ENCODE peak calls at places on chromosomes 5 and 9, in ten cellular contexts. One of them, this sample, is unnamed.

GRCh38 chr5:57012511-57012910 is 60.6 kb upstream of the MIER3 start:
- DNase-seq in mammary epithelial cell: no peak
- DNase-seq in IMR-90: no peak
- DNase-seq in left ventricle myocardium inferior: no peak
- DNase-seq in fibroblast of lung: no peak
- DNase-seq in Panc1: no peak
- DNase-seq in mucosa of descending colon: no peak
- DNase-seq in neural progenitor cell: no peak
- DNase-seq in body of pancreas: no peak
- DNase-seq in kidney: no peak
- DNase-seq in this sample: no peak

GRCh38 chr5:169094586-169095409 is 206.1 kb downstream of the SLIT3 start:
- DNase-seq in Panc1: no peak
- DNase-seq in mammary epithelial cell: peak
- DNase-seq in body of pancreas: no peak
- DNase-seq in left ventricle myocardium inferior: no peak
- DNase-seq in IMR-90: peak
- DNase-seq in mucosa of descending colon: no peak
- DNase-seq in fibroblast of lung: peak
- DNase-seq in kidney: no peak
- DNase-seq in neural progenitor cell: no peak
- DNase-seq in this sample: peak

GRCh38 chr5:89265511-89266169 is 382.7 kb upstream of the MEF2C start:
- DNase-seq in body of pancreas: no peak
- DNase-seq in fibroblast of lung: peak
- DNase-seq in neural progenitor cell: no peak
- DNase-seq in Panc1: no peak
- DNase-seq in kidney: no peak
- DNase-seq in mammary epithelial cell: peak
- DNase-seq in IMR-90: peak
- DNase-seq in mucosa of descending colon: no peak
- DNase-seq in left ventricle myocardium inferior: no peak
- DNase-seq in this sample: peak

GRCh38 chr9:116417464-116417863 is 263.9 kb downstream of the PAPPA start:
- DNase-seq in body of pancreas: no peak
- DNase-seq in left ventricle myocardium inferior: no peak
- DNase-seq in mammary epithelial cell: peak
- DNase-seq in Panc1: no peak
- DNase-seq in mucosa of descending colon: no peak
- DNase-seq in IMR-90: no peak
- DNase-seq in neural progenitor cell: no peak
- DNase-seq in fibroblast of lung: peak
- DNase-seq in kidney: no peak
- DNase-seq in this sample: peak

GRCh38 chr5:133365326-133365725 is 247.0 kb downstream of the FSTL4 start:
- DNase-seq in left ventricle myocardium inferior: no peak
- DNase-seq in fibroblast of lung: no peak
- DNase-seq in kidney: no peak
- DNase-seq in mucosa of descending colon: no peak
- DNase-seq in mammary epithelial cell: no peak
- DNase-seq in neural progenitor cell: peak
- DNase-seq in IMR-90: no peak
- DNase-seq in body of pancreas: no peak
- DNase-seq in Panc1: no peak
- DNase-seq in this sample: no peak

GRCh38 chr9:69671291-69671903 is 774 bp downstream of the APBA1 start:
- DNase-seq in kidney: no peak
- DNase-seq in mucosa of descending colon: peak
- DNase-seq in Panc1: no peak
- DNase-seq in mammary epithelial cell: no peak
- DNase-seq in IMR-90: no peak
- DNase-seq in body of pancreas: no peak
- DNase-seq in left ventricle myocardium inferior: no peak
- DNase-seq in fibroblast of lung: peak
- DNase-seq in neural progenitor cell: no peak
- DNase-seq in this sample: no peak

GRCh38 chr9:78707481-78707977 is 410.6 kb downstream of the PSAT1 start:
- DNase-seq in fibroblast of lung: peak
- DNase-seq in kidney: no peak
- DNase-seq in IMR-90: peak
- DNase-seq in mammary epithelial cell: peak
- DNase-seq in Panc1: no peak
- DNase-seq in left ventricle myocardium inferior: no peak
- DNase-seq in mucosa of descending colon: no peak
- DNase-seq in body of pancreas: no peak
- DNase-seq in neural progenitor cell: no peak
- DNase-seq in this sample: peak

GRCh38 chr9:108047264-108047663 is 557.7 kb upstream of the KLF4 start:
- DNase-seq in Panc1: no peak
- DNase-seq in fibroblast of lung: peak
- DNase-seq in neural progenitor cell: no peak
- DNase-seq in IMR-90: peak
- DNase-seq in body of pancreas: no peak
- DNase-seq in kidney: no peak
- DNase-seq in mucosa of descending colon: no peak
- DNase-seq in mammary epithelial cell: peak
- DNase-seq in left ventricle myocardium inferior: no peak
- DNase-seq in this sample: peak

GRCh38 chr5:118736396-118736795 is 252.0 kb downstream of the DTWD2 start:
- DNase-seq in mammary epithelial cell: no peak
- DNase-seq in IMR-90: no peak
- DNase-seq in fibroblast of lung: no peak
- DNase-seq in Panc1: no peak
- DNase-seq in left ventricle myocardium inferior: no peak
- DNase-seq in mucosa of descending colon: no peak
- DNase-seq in kidney: no peak
- DNase-seq in neural progenitor cell: no peak
- DNase-seq in body of pancreas: no peak
- DNase-seq in this sample: no peak

GRCh38 chr9:130433168-130433946 is 11.4 kb upstream of the ASS1 start:
- DNase-seq in kidney: no peak
- DNase-seq in fibroblast of lung: peak
- DNase-seq in IMR-90: peak
- DNase-seq in mammary epithelial cell: peak
- DNase-seq in Panc1: no peak
- DNase-seq in neural progenitor cell: peak
- DNase-seq in mucosa of descending colon: peak
- DNase-seq in left ventricle myocardium inferior: peak
- DNase-seq in body of pancreas: peak
- DNase-seq in this sample: peak

GRCh38 chr5:139956342-139956741 is 86.8 kb downstream of the NRG2 start:
- DNase-seq in body of pancreas: no peak
- DNase-seq in left ventricle myocardium inferior: no peak
- DNase-seq in Panc1: no peak
- DNase-seq in neural progenitor cell: no peak
- DNase-seq in mucosa of descending colon: no peak
- DNase-seq in fibroblast of lung: no peak
- DNase-seq in mammary epithelial cell: no peak
- DNase-seq in IMR-90: no peak
- DNase-seq in kidney: no peak
- DNase-seq in this sample: no peak

GRCh38 chr9:137643921-137644320 is 25.1 kb downstream of the EHMT1 start:
- DNase-seq in Panc1: no peak
- DNase-seq in neural progenitor cell: no peak
- DNase-seq in mucosa of descending colon: no peak
- DNase-seq in mammary epithelial cell: no peak
- DNase-seq in left ventricle myocardium inferior: peak
- DNase-seq in kidney: no peak
- DNase-seq in fibroblast of lung: no peak
- DNase-seq in body of pancreas: no peak
- DNase-seq in IMR-90: no peak
- DNase-seq in this sample: peak

GRCh38 chr9:68961587-68961986 is 52.3 kb downstream of the PRKACG start:
- DNase-seq in fibroblast of lung: no peak
- DNase-seq in left ventricle myocardium inferior: no peak
- DNase-seq in mammary epithelial cell: no peak
- DNase-seq in IMR-90: no peak
- DNase-seq in Panc1: no peak
- DNase-seq in kidney: no peak
- DNase-seq in neural progenitor cell: no peak
- DNase-seq in body of pancreas: no peak
- DNase-seq in mucosa of descending colon: no peak
- DNase-seq in this sample: no peak

GRCh38 chr9:8679405-8679951 is 879.9 kb upstream of the DMAC1 start:
- DNase-seq in neural progenitor cell: peak
- DNase-seq in Panc1: no peak
- DNase-seq in kidney: no peak
- DNase-seq in mucosa of descending colon: no peak
- DNase-seq in IMR-90: no peak
- DNase-seq in body of pancreas: no peak
- DNase-seq in left ventricle myocardium inferior: no peak
- DNase-seq in fibroblast of lung: no peak
- DNase-seq in mammary epithelial cell: no peak
- DNase-seq in this sample: peak

GRCh38 chr5:32585446-32586250 is at the start of gene SUB1:
- DNase-seq in mammary epithelial cell: peak
- DNase-seq in body of pancreas: peak
- DNase-seq in mucosa of descending colon: peak
- DNase-seq in neural progenitor cell: peak
- DNase-seq in Panc1: peak
- DNase-seq in left ventricle myocardium inferior: peak
- DNase-seq in IMR-90: peak
- DNase-seq in fibroblast of lung: peak
- DNase-seq in kidney: peak
- DNase-seq in this sample: peak

GRCh38 chr5:87403409-87403808 is 9.3 kb downstream of the CCNH start:
- DNase-seq in left ventricle myocardium inferior: no peak
- DNase-seq in kidney: no peak
- DNase-seq in mucosa of descending colon: no peak
- DNase-seq in mammary epithelial cell: no peak
- DNase-seq in neural progenitor cell: no peak
- DNase-seq in IMR-90: no peak
- DNase-seq in Panc1: no peak
- DNase-seq in body of pancreas: no peak
- DNase-seq in fibroblast of lung: no peak
- DNase-seq in this sample: no peak

GRCh38 chr5:126377444-126377843 is 45.8 kb upstream of the GRAMD2B start:
- DNase-seq in mucosa of descending colon: no peak
- DNase-seq in fibroblast of lung: peak
- DNase-seq in kidney: no peak
- DNase-seq in left ventricle myocardium inferior: no peak
- DNase-seq in mammary epithelial cell: no peak
- DNase-seq in body of pancreas: no peak
- DNase-seq in neural progenitor cell: no peak
- DNase-seq in IMR-90: peak
- DNase-seq in Panc1: no peak
- DNase-seq in this sample: no peak

GRCh38 chr9:136345281-136346156 is 18.0 kb downstream of the DNLZ start:
- DNase-seq in left ventricle myocardium inferior: peak
- DNase-seq in mucosa of descending colon: peak
- DNase-seq in kidney: peak
- DNase-seq in neural progenitor cell: peak
- DNase-seq in Panc1: no peak
- DNase-seq in mammary epithelial cell: peak
- DNase-seq in body of pancreas: no peak
- DNase-seq in fibroblast of lung: peak
- DNase-seq in IMR-90: no peak
- DNase-seq in this sample: peak
- TF ChIP-seq CTCF in left ventricle myocardium inferior: peak
- TF ChIP-seq CTCF in mucosa of descending colon: no peak
- TF ChIP-seq CTCF in kidney: peak
- TF ChIP-seq CTCF in neural progenitor cell: peak
- TF ChIP-seq CTCF in Panc1: peak
- TF ChIP-seq CTCF in mammary epithelial cell: no peak
- TF ChIP-seq CTCF in body of pancreas: peak
- TF ChIP-seq CTCF in fibroblast of lung: peak
- TF ChIP-seq CTCF in IMR-90: peak
- TF ChIP-seq CTCF in this sample: peak

DNA sequence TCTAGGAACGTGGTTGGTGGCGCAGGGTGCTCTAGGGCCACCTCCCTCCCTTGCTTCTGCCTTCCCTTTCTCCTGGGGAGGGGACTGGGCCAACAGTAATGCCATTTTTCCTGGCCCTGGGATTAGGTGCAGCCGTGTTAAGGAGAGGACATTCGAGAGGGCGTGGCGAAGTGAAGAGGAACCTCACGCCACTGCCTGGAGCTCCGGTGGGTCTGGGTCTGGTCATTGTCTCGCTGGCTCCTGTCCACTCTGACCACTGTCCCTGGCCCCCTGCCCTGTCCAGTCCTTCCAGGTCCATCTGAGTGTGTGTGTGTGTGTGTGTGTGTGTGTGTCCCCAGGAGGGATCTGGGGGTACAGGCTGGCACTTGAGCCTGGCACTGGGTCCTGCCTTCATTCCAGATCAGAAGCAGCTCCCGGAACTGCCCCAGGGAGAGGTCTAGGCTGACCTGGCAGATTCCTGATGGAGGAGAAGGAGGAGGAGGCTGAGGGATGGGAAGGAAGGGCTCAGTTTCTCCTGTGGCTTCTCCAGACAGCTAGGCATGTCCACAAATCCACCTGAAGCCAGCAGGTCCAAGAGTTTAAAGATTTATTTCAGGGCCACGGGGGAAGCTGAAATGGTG is at the start of gene NDST1:
- DNase-seq in fibroblast of lung: no peak
- DNase-seq in mammary epithelial cell: no peak
- DNase-seq in Panc1: no peak
- DNase-seq in left ventricle myocardium inferior: no peak
- DNase-seq in neural progenitor cell: no peak
- DNase-seq in mucosa of descending colon: peak
- DNase-seq in body of pancreas: peak
- DNase-seq in IMR-90: no peak
- DNase-seq in kidney: no peak
- DNase-seq in this sample: no peak
- H3K4me3 ChIP-seq in fibroblast of lung: no peak
- H3K4me3 ChIP-seq in mammary epithelial cell: no peak
- H3K4me3 ChIP-seq in Panc1: no peak
- H3K4me3 ChIP-seq in left ventricle myocardium inferior: no peak
- H3K4me3 ChIP-seq in neural progenitor cell: no peak
- H3K4me3 ChIP-seq in mucosa of descending colon: no peak
- H3K4me3 ChIP-seq in body of pancreas: no peak
- H3K4me3 ChIP-seq in IMR-90: no peak
- H3K4me3 ChIP-seq in kidney: no peak
- H3K4me3 ChIP-seq in this sample: no peak

DNA sequence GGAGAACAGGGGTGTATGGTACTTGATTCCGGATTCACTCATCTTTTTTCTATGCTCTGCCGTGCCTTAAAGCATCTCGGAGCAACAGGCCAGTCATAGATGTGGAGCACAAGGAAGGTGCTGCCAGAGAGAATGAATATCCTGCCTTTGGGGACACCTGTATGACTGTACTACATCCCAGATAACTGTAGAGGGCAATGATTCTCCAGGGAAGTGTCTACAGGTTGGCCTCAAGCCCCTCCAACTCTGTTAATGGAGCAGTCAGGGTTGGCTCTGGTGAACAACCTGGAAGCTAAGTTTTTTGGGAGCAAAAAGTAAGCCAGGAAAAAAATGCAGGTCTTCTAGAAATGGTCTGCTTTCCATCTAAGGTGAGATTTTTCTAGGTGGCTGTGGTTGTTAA is 71.0 kb downstream of the NREP start:
- DNase-seq in kidney: no peak
- DNase-seq in Panc1: no peak
- DNase-seq in mammary epithelial cell: no peak
- DNase-seq in IMR-90: no peak
- DNase-seq in neural progenitor cell: peak
- DNase-seq in left ventricle myocardium inferior: no peak
- DNase-seq in body of pancreas: no peak
- DNase-seq in fibroblast of lung: no peak
- DNase-seq in mucosa of descending colon: no peak
- DNase-seq in this sample: no peak
- TF ChIP-seq CTCF in kidney: peak
- TF ChIP-seq CTCF in Panc1: peak
- TF ChIP-seq CTCF in mammary epithelial cell: peak
- TF ChIP-seq CTCF in IMR-90: no peak
- TF ChIP-seq CTCF in neural progenitor cell: peak
- TF ChIP-seq CTCF in left ventricle myocardium inferior: no peak
- TF ChIP-seq CTCF in body of pancreas: peak
- TF ChIP-seq CTCF in fibroblast of lung: no peak
- TF ChIP-seq CTCF in mucosa of descending colon: no peak
- TF ChIP-seq CTCF in this sample: no peak

GRCh38 chr5:66884589-66885228 is 288.5 kb downstream of the MAST4 start:
- DNase-seq in fibroblast of lung: no peak
- DNase-seq in kidney: no peak
- DNase-seq in mucosa of descending colon: no peak
- DNase-seq in left ventricle myocardium inferior: no peak
- DNase-seq in body of pancreas: no peak
- DNase-seq in mammary epithelial cell: no peak
- DNase-seq in IMR-90: no peak
- DNase-seq in neural progenitor cell: no peak
- DNase-seq in Panc1: no peak
- DNase-seq in this sample: no peak
- H3K4me3 ChIP-seq in fibroblast of lung: no peak
- H3K4me3 ChIP-seq in kidney: no peak
- H3K4me3 ChIP-seq in mucosa of descending colon: no peak
- H3K4me3 ChIP-seq in left ventricle myocardium inferior: no peak
- H3K4me3 ChIP-seq in body of pancreas: no peak
- H3K4me3 ChIP-seq in mammary epithelial cell: no peak
- H3K4me3 ChIP-seq in IMR-90: no peak
- H3K4me3 ChIP-seq in neural progenitor cell: no peak
- H3K4me3 ChIP-seq in Panc1: no peak
- H3K4me3 ChIP-seq in this sample: no peak

This sample was measured in fibroblast of villous mesenchyme.